ENCODE peak calls at places on chromosomes 12 and 14, in five cellular contexts. W is HCEC 1CT, J is AG10803, M is endothelial cell of umbilical vein, C is type B pancreatic cell. K is an unnamed sample.
A peak's percentile ranks its signal among the peaks of the same experiment; 100 is the strongest.

GRCh38 chr14:50344116-50344775 is 32.1 kb downstream of the DMAC2L start:
- DNase-seq in M (no peak), C (no peak), W (peak; percentile 30), J (no peak), K (no peak)

GRCh38 chr14:91877376-91877775 is 10.0 kb upstream of the TC2N start:
- DNase-seq in M (no peak), W (no peak), C (no peak), J (no peak), K (no peak)

GRCh38 chr12:51415931-51416330 is 8.7 kb upstream of the SLC4A8 start:
- DNase-seq in M (no peak), C (no peak), J (no peak), W (no peak), K (no peak)

GRCh38 chr12:94875525-94875924 is 128.0 kb downstream of the NDUFA12 start:
- DNase-seq in W (peak; percentile 16), J (no peak), C (no peak), M (peak; percentile 41), K (peak; percentile 74)

GRCh38 chr12:6226002-6226700 is 26.0 kb downstream of the CD9 start:
- DNase-seq in M (peak; percentile 68), C (no peak), J (peak; percentile 61), W (no peak), K (no peak)

GRCh38 chr12:48779869-48780268 is 9.0 kb downstream of the ADCY6 start:
- DNase-seq in J (peak; percentile 44), W (peak; percentile 13), M (peak; percentile 82), C (no peak), K (no peak)

GRCh38 chr14:32414808-32415255 is 85.7 kb downstream of the AKAP6 start:
- DNase-seq in M (peak; percentile 9), J (peak; percentile 45), C (no peak), W (no peak), K (no peak)

GRCh38 chr12:131892711-131893604 is 1.5 kb upstream of the ULK1 start:
- DNase-seq in J (no peak), C (no peak), M (no peak), W (no peak), K (peak; percentile 67)

GRCh38 chr12:89971880-89972279 is 263.2 kb upstream of the ATP2B1 start:
- DNase-seq in C (no peak), J (peak; percentile 36), M (peak; percentile 69), W (no peak), K (no peak)

GRCh38 chr14:59293934-59294661 is 105.6 kb downstream of the DAAM1 start:
- DNase-seq in C (no peak), M (peak; percentile 49), J (no peak), W (no peak), K (no peak)

GRCh38 chr14:105155071-105155651 is 13.4 kb downstream of the JAG2 start:
- DNase-seq in W (no peak), M (no peak), C (no peak), J (no peak), K (no peak)

GRCh38 chr14:23132970-23133369 is 13.9 kb upstream of the CEBPE start:
- DNase-seq in J (no peak), C (no peak), M (no peak), W (no peak), K (no peak)

GRCh38 chr14:99158150-99158549 is 113.8 kb downstream of the BCL11B start:
- DNase-seq in M (no peak), W (no peak), C (peak; percentile 13), J (peak; percentile 13), K (no peak)

GRCh38 chr12:87779016-87779415 is 250.2 kb downstream of the C12orf50 start:
- DNase-seq in J (no peak), W (no peak), C (no peak), M (no peak), K (peak; percentile 51)

GRCh38 chr14:106488293-106488692 is 961.9 kb downstream of the TMEM121 start:
- DNase-seq in W (no peak), C (no peak), J (no peak), M (no peak), K (no peak)

GRCh38 chr12:104323899-104324298 is 20.4 kb downstream of the EID3 start:
- DNase-seq in W (no peak), C (no peak), J (no peak), M (no peak), K (no peak)

GRCh38 chr12:19428261-19428660 is 11.0 kb upstream of the AEBP2 start:
- DNase-seq in W (no peak), J (peak; percentile 69), M (no peak), C (peak; percentile 34), K (peak; percentile 49)

K was measured in endodermal cell.